ENCODE peak calls at places on chromosome 21, in four cellular contexts. T is OCI-LY7, D is IMR-90, Y is PC-3. I is an unnamed sample.

GRCh38 chr21:43733060-43733459 is 14.1 kb downstream of the PDXK start:
- DNase-seq in T (no peak), Y (no peak), D (no peak), I (no peak)

GRCh38 chr21:46153259-46154154 is 1.9 kb downstream of the FTCD start:
- DNase-seq in Y (peak; percentile 51), D (no peak), T (peak; percentile 14), I (no peak)

GRCh38 chr21:44617071-44617501 is 5.2 kb downstream of the KRTAP10-8 start:
- DNase-seq in D (no peak), T (no peak), Y (no peak), I (no peak)

GRCh38 chr21:36709030-36709867 is 10.3 kb downstream of the SIM2 start:
- DNase-seq in D (no peak), Y (no peak), T (no peak), I (no peak)

GRCh38 chr21:45163413-45164123 is 89.2 kb downstream of the ADARB1 start:
- DNase-seq in Y (no peak), T (no peak), D (no peak), I (no peak)

GRCh38 chr21:18840239-18840638 is 436.7 kb upstream of the TMPRSS15 start:
- DNase-seq in D (no peak), T (peak; percentile 47), Y (peak; percentile 75), I (no peak)

GRCh38 chr21:44006656-44007055 is 5.5 kb upstream of the TRAPPC10 start:
- DNase-seq in Y (no peak), T (no peak), D (peak; percentile 32), I (peak; percentile 92)

GRCh38 chr21:41199123-41199522 is 31.2 kb downstream of the BACE2 start:
- DNase-seq in Y (no peak), T (no peak), D (no peak), I (no peak)

GRCh38 chr21:41431788-41432548 is 5.9 kb downstream of the MX1 start:
- DNase-seq in D (no peak), Y (no peak), T (peak; percentile 89), I (no peak)

GRCh38 chr21:45076245-45076661 is 1.9 kb downstream of the ADARB1 start:
- DNase-seq in Y (peak; percentile 28), D (peak; percentile 68), T (no peak), I (no peak)

GRCh38 chr21:31216206-31216605 is 127.9 kb downstream of the TIAM1 start:
- DNase-seq in Y (no peak), T (no peak), D (peak; percentile 26), I (no peak)

GRCh38 chr21:20970691-20971090 is 27.5 kb upstream of the NCAM2 start:
- DNase-seq in D (no peak), T (no peak), Y (no peak), I (no peak)

GRCh38 chr21:42227909-42228708 is 9.2 kb downstream of the ABCG1 start:
- DNase-seq in D (peak; percentile 91), T (peak; percentile 94), Y (peak; percentile 79), I (peak; percentile 45)

GRCh38 chr21:17903029-17903806 is 84.1 kb upstream of the C21orf91 start:
- DNase-seq in T (peak; percentile 74), Y (peak; percentile 73), D (peak; percentile 49), I (peak; percentile 12)

GRCh38 chr21:45847870-45848269 is 133.7 kb upstream of the COL6A1 start:
- DNase-seq in D (no peak), T (no peak), Y (no peak), I (no peak)

GRCh38 chr21:42262826-42263225 is 43.9 kb downstream of the ABCG1 start:
- DNase-seq in Y (peak; percentile 77), D (peak; percentile 24), T (no peak), I (no peak)

GRCh38 chr21:29449306-29449940 is 150.7 kb downstream of the BACH1 start:
- DNase-seq in T (no peak), Y (no peak), D (no peak), I (no peak)

GRCh38 chr21:44530221-44530902 is 9.6 kb downstream of the KRTAP10-1 start:
- DNase-seq in T (no peak), D (no peak), Y (no peak), I (no peak)

GRCh38 chr21:26958792-26959191 is 8.1 kb downstream of the ADAMTS5 start:
- DNase-seq in Y (no peak), D (no peak), T (no peak), I (no peak)

GRCh38 chr21:41932576-41933258 is 21.1 kb downstream of the C2CD2 start:
- DNase-seq in Y (peak; percentile 88), D (peak; percentile 56), T (no peak), I (peak; percentile 86)

GRCh38 chr21:25862596-25862995 is 127.8 kb downstream of the GABPA start:
- DNase-seq in T (peak; percentile 34), Y (peak; percentile 74), D (peak; percentile 39), I (peak; percentile 12)

GRCh38 chr21:37073417-37074194 is 552 bp downstream of the TTC3 start:
- DNase-seq in T (peak; percentile 52), D (peak; percentile 67), Y (peak; percentile 33), I (peak; percentile 56)

GRCh38 chr21:42747746-42748351 is 94.4 kb downstream of the PDE9A start:
- DNase-seq in T (no peak), D (no peak), Y (no peak), I (no peak)

GRCh38 chr21:45982758-45983731 is 1.5 kb downstream of the COL6A1 start:
- DNase-seq in D (no peak), T (no peak), Y (peak; percentile 19), I (no peak)

GRCh38 chr21:41827951-41828883 is 50.9 kb downstream of the PRDM15 start:
- DNase-seq in Y (no peak), T (peak; percentile 47), D (no peak), I (no peak)

GRCh38 chr21:40688106-40688850 is 158.7 kb downstream of the DSCAM start:
- DNase-seq in D (no peak), Y (no peak), T (no peak), I (no peak)

GRCh38 chr21:39927304-39927886 is 60.2 kb downstream of the PCP4 start:
- DNase-seq in D (no peak), T (no peak), Y (no peak), I (no peak)

GRCh38 chr21:42629856-42630410 is 23.5 kb upstream of the PDE9A start:
- DNase-seq in Y (no peak), D (no peak), T (no peak), I (no peak)

GRCh38 chr21:44846485-44847260 is 26.8 kb downstream of the PTTG1IP start:
- DNase-seq in T (no peak), Y (peak; percentile 51), D (peak; percentile 35), I (peak; percentile 44)

GRCh38 chr21:38358666-38359065 is 101.9 kb downstream of the KCNJ15 start:
- DNase-seq in T (no peak), Y (no peak), D (no peak), I (no peak)

GRCh38 chr21:38355992-38356781 is 99.4 kb downstream of the KCNJ15 start:
- DNase-seq in D (peak; percentile 61), T (peak; percentile 42), Y (peak; percentile 87), I (peak; percentile 47)

GRCh38 chr21:38355353-38355752 is 98.6 kb downstream of the KCNJ15 start:
- DNase-seq in Y (no peak), D (no peak), T (no peak), I (no peak)

GRCh38 chr21:38358098-38358497 is 101.3 kb downstream of the KCNJ15 start:
- DNase-seq in D (no peak), Y (no peak), T (no peak), I (no peak)

DNA sequence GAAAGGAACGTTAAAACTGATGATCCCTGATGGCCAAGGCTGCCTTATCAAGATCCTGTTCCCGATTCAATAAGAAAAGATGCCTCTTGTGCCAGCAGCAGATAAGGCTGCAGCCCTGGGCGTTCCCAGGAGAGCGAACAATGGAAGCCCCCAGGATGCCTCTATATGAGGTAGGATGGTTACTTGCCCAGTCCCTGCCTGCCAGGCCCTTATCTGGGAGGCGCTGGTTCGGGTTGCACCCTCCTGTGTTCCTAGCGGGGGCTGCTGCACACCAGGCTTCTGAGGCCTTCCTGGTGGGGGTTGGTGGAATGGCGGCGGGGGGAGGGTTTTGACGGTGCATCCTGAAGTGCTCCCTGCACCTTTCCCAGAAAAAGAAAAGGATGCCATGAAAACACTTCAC is 100.1 kb downstream of the KCNJ15 start:
- DNase-seq in T (no peak), Y (no peak), D (no peak), I (no peak)
- H2AFZ ChIP-seq in T (no peak overlapping the region), Y (no peak overlapping the region), D (no peak overlapping the region), I (no peak overlapping the region)

GRCh38 chr21:38729745-38730401 is 75.9 kb upstream of the ETS2 start:
- DNase-seq in D (peak; percentile 9), T (no peak), Y (no peak), I (peak; percentile 72)
- H2AFZ ChIP-seq in D (no peak overlapping the region), T (no peak overlapping the region), Y (no peak overlapping the region), I (no peak overlapping the region)

DNA sequence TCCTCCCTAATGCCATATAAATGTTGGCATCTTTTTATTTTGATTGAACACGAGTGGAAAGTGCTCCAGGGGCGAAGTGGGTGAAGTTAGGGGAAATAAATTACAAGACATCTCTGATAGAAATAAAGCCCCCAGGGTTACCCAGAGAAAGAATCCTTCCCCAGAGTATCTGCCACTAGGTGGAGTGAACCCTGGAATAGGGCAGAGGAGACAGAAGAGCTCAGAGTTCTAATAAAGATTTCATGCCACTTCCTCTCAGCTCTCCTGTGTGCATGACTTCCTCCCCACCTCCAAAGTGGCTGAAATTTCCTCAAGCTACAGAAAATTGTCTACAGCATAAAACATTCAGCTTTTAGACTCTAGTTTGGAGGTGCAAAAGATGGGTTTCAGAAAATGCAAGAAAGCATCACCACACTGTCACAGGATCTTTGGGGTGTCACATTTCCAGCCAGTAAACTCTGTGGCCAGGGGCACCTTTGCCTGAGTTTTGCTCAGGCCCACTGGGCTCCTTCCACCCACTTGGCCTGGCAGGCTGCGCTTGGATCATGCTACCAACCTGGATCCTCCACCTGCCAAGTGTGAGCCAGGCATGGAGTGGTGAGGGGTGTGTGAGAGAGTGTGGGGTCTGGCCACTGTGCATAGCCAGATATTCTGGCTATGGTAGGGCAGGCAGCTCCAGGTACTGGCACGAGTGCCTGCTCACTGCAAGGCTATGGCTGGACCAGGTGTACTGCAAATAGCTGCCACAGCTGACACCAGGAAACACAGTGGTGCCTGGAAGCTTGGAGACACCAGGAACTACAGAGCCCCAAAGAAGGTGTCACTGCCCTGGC is 208.8 kb upstream of the USP25 start:
- DNase-seq in T (peak; percentile 39), D (peak; percentile 0), Y (peak; percentile 43), I (no peak)
- H2AFZ ChIP-seq in T (peak overlapping the region; percentile 68), D (no peak overlapping the region), Y (no peak overlapping the region), I (no peak overlapping the region)

DNA sequence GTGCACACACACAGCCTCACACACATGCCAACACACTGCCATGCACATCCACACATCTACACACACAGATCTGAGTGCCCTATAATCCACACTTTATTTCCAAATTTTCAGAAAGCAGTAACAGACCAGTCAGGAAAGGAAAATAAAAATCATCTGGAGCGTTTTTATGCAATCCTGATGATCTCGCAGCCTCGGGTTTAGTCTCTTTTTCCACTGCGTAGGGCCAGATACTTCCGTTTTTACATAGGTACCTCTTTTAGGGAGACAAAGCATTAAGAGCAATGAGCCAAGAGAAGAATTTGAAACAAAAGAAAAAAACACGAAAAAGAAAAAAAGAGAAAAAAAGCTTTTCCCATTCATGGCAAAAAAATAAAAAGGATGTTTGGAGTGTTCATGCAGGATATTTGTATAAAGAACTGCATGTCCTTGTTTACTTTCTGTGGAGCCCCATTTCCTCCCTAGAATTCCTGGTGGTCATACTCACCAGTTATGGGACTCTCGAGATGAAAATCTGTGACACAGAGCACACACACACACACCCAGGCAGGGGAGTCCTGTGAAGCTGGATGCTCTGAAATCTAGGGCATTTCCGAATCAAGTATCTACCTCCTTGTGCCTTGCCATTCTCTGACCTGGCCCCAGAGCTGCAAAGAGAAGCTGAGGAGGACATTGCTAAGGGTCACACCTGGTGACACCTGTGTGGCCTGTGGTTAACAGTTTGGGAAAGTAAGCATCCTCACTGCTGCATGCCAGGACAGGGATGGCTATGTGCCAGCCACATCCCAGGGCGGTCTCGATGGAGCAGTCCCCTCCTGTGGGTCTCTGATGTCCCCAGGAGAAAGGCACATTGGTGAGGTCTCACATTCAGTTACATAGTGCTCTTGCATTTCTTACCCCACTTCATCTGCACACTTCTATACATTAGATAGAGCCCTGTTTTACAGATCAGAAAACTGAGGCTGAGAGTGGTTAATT is 83.6 kb downstream of the RUNX1 start:
- DNase-seq in T (no peak), Y (peak; percentile 93), D (peak; percentile 83), I (peak; percentile 68)
- H2AFZ ChIP-seq in T (no peak overlapping the region), Y (peak overlapping the region; percentile 34), D (peak overlapping the region; percentile 78), I (no peak overlapping the region)

I was measured in astrocyte.